ENCODE peak calls at places on chromosomes 7 and 10, in seven cellular contexts. O is PC-3, A is cardiac fibroblast, Y is cardiac muscle cell, R is fibroblast of pulmonary artery, G is colonic mucosa, V is astrocyte of the cerebellum. B is an unnamed sample.

GRCh38 chr7:30066697-30067096 is 38.5 kb downstream of the PLEKHA8 start:
- DNase-seq in R (no peak), V (no peak), O (no peak), Y (no peak), A (no peak), G (no peak), B (no peak)

GRCh38 chr10:28761084-28761875 is 84.0 kb downstream of the BAMBI start:
- DNase-seq in G (no peak), A (peak; percentile 15), O (no peak), R (no peak), V (no peak), Y (peak; percentile 35), B (peak; percentile 2)

GRCh38 chr7:149209518-149210269 is 14.3 kb downstream of the ZNF282 start:
- DNase-seq in G (peak; percentile 51), V (no peak), O (peak; percentile 77), A (peak; percentile 69), R (peak; percentile 79), Y (peak; percentile 80), B (peak; percentile 59)

GRCh38 chr7:143373255-143373794 is 7.8 kb upstream of the ZYX start:
- DNase-seq in O (peak; percentile 30), Y (no peak), R (no peak), A (no peak), V (no peak), G (no peak), B (no peak)

GRCh38 chr10:88941026-88941425 is 11.5 kb downstream of the ACTA2 start:
- DNase-seq in V (no peak), O (no peak), R (no peak), G (no peak), A (no peak), Y (no peak), B (no peak)

GRCh38 chr7:732094-732541 is 5.0 kb upstream of the PRKAR1B start:
- DNase-seq in O (peak; percentile 62), Y (no peak), V (no peak), A (peak; percentile 55), R (no peak), G (peak; percentile 86), B (no peak)

GRCh38 chr7:67377939-67378862 is 381.6 kb downstream of the TYW1 start:
- DNase-seq in G (peak; percentile 57), V (peak; percentile 20), Y (peak; percentile 86), O (peak; percentile 69), R (peak; percentile 78), A (peak; percentile 77), B (peak; percentile 61)

GRCh38 chr7:95916573-95917371 is 144.4 kb downstream of the DYNC1I1 start:
- DNase-seq in Y (peak; percentile 74), G (peak; percentile 80), O (peak; percentile 83), A (peak; percentile 77), R (peak; percentile 77), V (peak; percentile 53), B (peak; percentile 82)

GRCh38 chr7:157495177-157495553 is 158.4 kb downstream of the DNAJB6 start:
- DNase-seq in A (no peak), O (no peak), G (no peak), V (no peak), R (no peak), Y (no peak), B (no peak)

GRCh38 chr10:124020871-124021823 is 72.3 kb downstream of the CHST15 start:
- DNase-seq in V (no peak), O (no peak), G (no peak), Y (no peak), R (no peak), A (no peak), B (no peak)

GRCh38 chr7:28627263-28627653 is 214.9 kb downstream of the CREB5 start:
- DNase-seq in O (no peak), Y (no peak), V (no peak), A (no peak), G (no peak), R (no peak), B (peak; percentile 88)

GRCh38 chr7:50268990-50269389 is 35.5 kb upstream of the IKZF1 start:
- DNase-seq in A (no peak), R (no peak), Y (no peak), V (no peak), G (no peak), O (no peak), B (no peak)

GRCh38 chr10:115209133-115209532 is 116.0 kb downstream of the ATRNL1 start:
- DNase-seq in G (no peak), O (no peak), V (no peak), Y (no peak), R (no peak), A (no peak), B (no peak)

GRCh38 chr10:59829024-59829423 is 75.8 kb upstream of the MRLN start:
- DNase-seq in A (no peak), R (no peak), Y (no peak), V (no peak), O (no peak), G (no peak), B (peak; percentile 25)

GRCh38 chr7:69871886-69872592 is 273.8 kb downstream of the AUTS2 start:
- DNase-seq in R (no peak), Y (no peak), A (no peak), O (no peak), V (no peak), G (no peak), B (peak; percentile 66)

GRCh38 chr10:126935263-126935946 is 30.2 kb downstream of the DOCK1 start:
- DNase-seq in V (no peak), Y (peak; percentile 34), G (no peak), O (peak; percentile 90), R (peak; percentile 17), A (peak; percentile 26), B (no peak)

GRCh38 chr7:108376206-108376605 is 80.0 kb downstream of the NRCAM start:
- DNase-seq in Y (no peak), V (no peak), A (no peak), O (no peak), G (no peak), R (no peak), B (no peak)

GRCh38 chr10:72084094-72084459 is 4.3 kb downstream of the SPOCK2 start:
- DNase-seq in A (no peak), Y (no peak), G (no peak), R (no peak), V (no peak), O (no peak), B (no peak)

GRCh38 chr7:69732203-69732602 is 133.9 kb downstream of the AUTS2 start:
- DNase-seq in V (no peak), O (peak; percentile 27), A (no peak), R (peak; percentile 4), Y (no peak), G (peak; percentile 29), B (peak; percentile 10)

GRCh38 chr7:45574521-45575500 is 643 bp downstream of the ADCY1 start:
- DNase-seq in Y (peak; percentile 63), V (peak; percentile 6), G (no peak), O (peak; percentile 44), R (peak; percentile 42), A (peak; percentile 54), B (peak; percentile 19)

GRCh38 chr7:13308423-13308822 is 621.0 kb downstream of the ARL4A start:
- DNase-seq in G (no peak), O (no peak), R (no peak), V (no peak), A (no peak), Y (no peak), B (no peak)
- H3K4me3 ChIP-seq in G (no peak overlapping the region), O (no peak overlapping the region), R (no peak overlapping the region), V (no peak overlapping the region), A (no peak overlapping the region), Y (no peak overlapping the region), B (no peak overlapping the region)

GRCh38 chr10:119643306-119644214 is 7.6 kb upstream of the BAG3 start:
- DNase-seq in G (no peak), V (no peak), Y (no peak), A (no peak), R (no peak), O (no peak), B (no peak)
- H3K4me3 ChIP-seq in G (no peak overlapping the region), V (no peak overlapping the region), Y (no peak overlapping the region), A (no peak overlapping the region), R (no peak overlapping the region), O (no peak overlapping the region), B (no peak overlapping the region)

GRCh38 chr7:148079206-148079605 is 511.4 kb upstream of the C7orf33 start:
- DNase-seq in A (no peak), O (no peak), Y (no peak), G (no peak), R (no peak), V (no peak), B (no peak)
- H3K4me3 ChIP-seq in A (no peak overlapping the region), O (no peak overlapping the region), Y (no peak overlapping the region), G (no peak overlapping the region), R (no peak overlapping the region), V (no peak overlapping the region), B (no peak overlapping the region)

DNA sequence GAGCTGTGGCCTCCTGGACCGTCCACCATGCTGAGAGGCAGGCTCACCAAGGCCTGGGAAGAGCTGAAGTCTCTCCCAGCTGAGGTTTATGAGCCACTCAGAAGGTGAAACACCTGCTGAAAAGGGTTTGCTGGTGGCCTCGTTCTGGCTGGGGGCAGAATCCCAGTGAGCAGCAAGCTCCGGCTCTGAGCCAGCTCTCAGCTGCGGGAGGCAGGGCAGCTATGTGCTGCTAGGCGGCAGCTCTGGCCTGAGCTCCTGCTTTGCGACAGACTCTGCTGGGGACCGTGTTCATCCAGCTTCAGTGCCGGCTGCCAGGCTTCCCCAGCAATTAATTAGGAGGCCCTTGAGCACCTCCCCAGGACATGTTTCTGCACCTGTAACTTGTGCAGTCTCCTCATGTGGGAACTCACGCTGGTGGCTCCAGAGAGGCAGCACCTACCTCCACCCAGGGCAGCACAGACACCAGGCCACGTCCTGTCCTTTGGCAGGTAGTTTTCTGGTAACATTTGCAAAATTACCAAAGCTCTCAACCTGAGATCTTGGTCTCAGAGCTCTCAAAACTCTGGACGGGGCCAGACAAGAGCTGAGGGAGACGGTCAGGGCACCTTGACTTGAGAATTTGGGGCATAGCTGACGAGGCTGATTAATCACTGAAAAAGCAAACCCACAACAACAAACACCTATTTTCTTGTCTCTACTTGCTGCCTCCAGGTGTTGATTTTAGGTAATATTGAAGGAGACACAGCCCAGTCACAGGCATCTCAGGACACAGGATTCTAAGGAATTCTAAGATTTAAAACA is 185.0 kb downstream of the TCERG1L start:
- DNase-seq in G (no peak), V (no peak), O (no peak), A (no peak), R (no peak), Y (no peak), B (no peak)
- H3K4me3 ChIP-seq in G (no peak overlapping the region), V (no peak overlapping the region), O (no peak overlapping the region), A (no peak overlapping the region), R (no peak overlapping the region), Y (no peak overlapping the region), B (no peak overlapping the region)

DNA sequence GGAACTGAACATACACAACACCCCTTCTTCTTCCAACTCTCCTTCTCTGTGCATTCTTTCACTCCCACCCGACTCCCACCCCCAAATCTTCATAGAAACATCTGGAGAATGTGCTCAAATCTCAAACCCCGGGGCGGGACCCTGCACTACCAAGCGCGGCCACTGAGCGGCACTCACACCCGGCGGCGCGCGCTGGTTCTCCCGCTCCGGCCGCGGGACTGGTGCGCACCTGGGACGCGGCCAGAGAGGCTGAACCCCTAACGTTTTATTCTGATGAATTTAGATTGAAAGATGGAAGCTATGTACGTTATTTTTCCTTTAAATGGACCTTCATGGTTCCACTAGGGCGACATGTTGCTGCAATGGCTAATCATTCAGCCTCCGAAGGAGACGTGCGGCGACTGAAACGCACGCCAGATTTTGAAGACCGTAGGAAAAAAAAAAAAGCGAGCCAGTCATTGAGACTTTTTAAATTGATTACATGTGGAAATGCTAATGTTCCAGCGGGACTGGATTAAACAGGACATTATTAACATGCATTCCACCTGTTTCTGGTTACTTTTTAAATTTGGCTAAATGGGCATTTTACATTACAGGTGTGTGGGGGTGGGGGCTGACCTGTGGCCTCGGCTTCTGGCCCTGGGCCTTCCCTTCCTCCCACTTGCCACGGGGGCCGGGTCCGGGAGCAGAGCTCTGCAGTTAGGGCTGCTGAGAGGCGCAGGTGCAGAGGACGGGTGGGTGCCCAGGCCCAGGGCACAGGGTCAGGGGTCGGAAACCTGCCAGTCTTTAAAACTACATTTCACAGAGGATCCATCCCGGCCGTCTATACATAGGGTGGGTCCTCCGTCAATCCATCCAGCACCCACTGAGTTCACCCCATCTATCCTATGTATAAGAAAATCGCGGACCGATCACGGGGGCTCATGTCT is 106.8 kb upstream of the INSIG1 start:
- DNase-seq in G (peak; percentile 51), O (peak; percentile 39), Y (peak; percentile 39), V (no peak), R (peak; percentile 28), A (peak; percentile 35), B (peak; percentile 19)
- H3K4me3 ChIP-seq in G (no peak overlapping the region), O (peak overlapping the region; percentile 12), Y (no peak overlapping the region), V (no peak overlapping the region), R (no peak overlapping the region), A (no peak overlapping the region), B (peak overlapping the region; percentile 44)